ENCODE peak calls at places on chromosome X, in seven cellular contexts. One of them, this sample, is unnamed.
A peak's percentile ranks its signal among the peaks of the same experiment; 100 is the strongest.

GRCh38 chrX:45165726-45166125 is 35.0 kb downstream of the DIPK2B start:
- DNase-seq in GM23338: no peak
- DNase-seq in HCT116: no peak
- DNase-seq in neural progenitor cell: no peak
- DNase-seq in PC-3: no peak
- DNase-seq in GM23248: no peak
- DNase-seq in hepatocyte: no peak
- DNase-seq in this sample: no peak

GRCh38 chrX:134741801-134742200 is 83.5 kb upstream of the PLAC1 start:
- DNase-seq in neural progenitor cell: no peak
- DNase-seq in GM23248: no peak
- DNase-seq in PC-3: no peak
- DNase-seq in HCT116: no peak
- DNase-seq in hepatocyte: no peak
- DNase-seq in GM23338: no peak
- DNase-seq in this sample: no peak

GRCh38 chrX:69095260-69095659 is 70.0 kb downstream of the PJA1 start:
- DNase-seq in PC-3: no peak
- DNase-seq in GM23248: no peak
- DNase-seq in GM23338: no peak
- DNase-seq in hepatocyte: no peak
- DNase-seq in HCT116: no peak
- DNase-seq in neural progenitor cell: no peak
- DNase-seq in this sample: no peak

GRCh38 chrX:1466232-1466661 is 13.5 kb upstream of the ASMTL start:
- DNase-seq in HCT116: no peak
- DNase-seq in PC-3: no peak
- DNase-seq in GM23338: no peak
- DNase-seq in GM23248: no peak
- DNase-seq in hepatocyte: no peak
- DNase-seq in neural progenitor cell: no peak
- DNase-seq in this sample: no peak

GRCh38 chrX:154513662-154514204 is 2.3 kb downstream of the FAM3A start:
- DNase-seq in GM23248: no peak
- DNase-seq in PC-3: no peak
- DNase-seq in hepatocyte: no peak
- DNase-seq in HCT116: no peak
- DNase-seq in GM23338: no peak
- DNase-seq in neural progenitor cell: no peak
- DNase-seq in this sample: no peak

GRCh38 chrX:154525606-154526490 is 9.8 kb upstream of the FAM3A start:
- DNase-seq in GM23248: no peak
- DNase-seq in HCT116: no peak
- DNase-seq in neural progenitor cell: no peak
- DNase-seq in GM23338: no peak
- DNase-seq in hepatocyte: no peak
- DNase-seq in PC-3: peak; percentile 57
- DNase-seq in this sample: no peak

GRCh38 chrX:40304115-40304514 is 206.4 kb upstream of the BCOR start:
- DNase-seq in PC-3: no peak
- DNase-seq in hepatocyte: no peak
- DNase-seq in neural progenitor cell: no peak
- DNase-seq in HCT116: no peak
- DNase-seq in GM23248: no peak
- DNase-seq in GM23338: no peak
- DNase-seq in this sample: no peak

GRCh38 chrX:76183289-76184057 is 10.6 kb downstream of the PBDC1 start:
- DNase-seq in GM23248: peak; percentile 13
- DNase-seq in HCT116: no peak
- DNase-seq in hepatocyte: peak; percentile 19
- DNase-seq in GM23338: no peak
- DNase-seq in PC-3: peak; percentile 6
- DNase-seq in neural progenitor cell: no peak
- DNase-seq in this sample: no peak

GRCh38 chrX:48703642-48704481 is 7.3 kb downstream of the SUV39H1 start:
- DNase-seq in GM23248: peak; percentile 57
- DNase-seq in neural progenitor cell: no peak
- DNase-seq in hepatocyte: no peak
- DNase-seq in HCT116: no peak
- DNase-seq in PC-3: peak; percentile 90
- DNase-seq in GM23338: no peak
- DNase-seq in this sample: no peak

GRCh38 chrX:103517246-103517645 is 2.0 kb downstream of the RAB40A start:
- DNase-seq in GM23248: peak; percentile 58
- DNase-seq in HCT116: no peak
- DNase-seq in GM23338: no peak
- DNase-seq in neural progenitor cell: no peak
- DNase-seq in hepatocyte: no peak
- DNase-seq in PC-3: no peak
- DNase-seq in this sample: no peak

GRCh38 chrX:18394477-18394876 is 30.9 kb upstream of the CDKL5 start:
- DNase-seq in PC-3: no peak
- DNase-seq in GM23248: no peak
- DNase-seq in HCT116: no peak
- DNase-seq in GM23338: no peak
- DNase-seq in neural progenitor cell: no peak
- DNase-seq in hepatocyte: no peak
- DNase-seq in this sample: no peak

GRCh38 chrX:13851996-13852695 is 35.3 kb upstream of the GPM6B start:
- DNase-seq in PC-3: peak; percentile 56
- DNase-seq in hepatocyte: no peak
- DNase-seq in GM23248: no peak
- DNase-seq in HCT116: no peak
- DNase-seq in neural progenitor cell: no peak
- DNase-seq in GM23338: no peak
- DNase-seq in this sample: peak; percentile 20

GRCh38 chrX:103774070-103774642 is 2.5 kb upstream of the PLP1 start:
- DNase-seq in hepatocyte: peak; percentile 27
- DNase-seq in PC-3: peak; percentile 72
- DNase-seq in GM23248: peak; percentile 75
- DNase-seq in GM23338: peak; percentile 17
- DNase-seq in neural progenitor cell: peak; percentile 62
- DNase-seq in HCT116: peak; percentile 8
- DNase-seq in this sample: peak; percentile 10

GRCh38 chrX:49205443-49205842 is 5.5 kb upstream of the SYP start:
- DNase-seq in PC-3: no peak
- DNase-seq in GM23248: no peak
- DNase-seq in GM23338: no peak
- DNase-seq in neural progenitor cell: no peak
- DNase-seq in HCT116: no peak
- DNase-seq in hepatocyte: no peak
- DNase-seq in this sample: no peak

GRCh38 chrX:147351644-147352043 is 537.1 kb upstream of the CXorf51A start:
- DNase-seq in hepatocyte: no peak
- DNase-seq in GM23338: no peak
- DNase-seq in PC-3: no peak
- DNase-seq in HCT116: no peak
- DNase-seq in neural progenitor cell: no peak
- DNase-seq in GM23248: no peak
- DNase-seq in this sample: peak; percentile 89

GRCh38 chrX:134161162-134161561 is 75.8 kb upstream of the CCDC160 start:
- DNase-seq in PC-3: no peak
- DNase-seq in HCT116: no peak
- DNase-seq in GM23338: no peak
- DNase-seq in GM23248: no peak
- DNase-seq in neural progenitor cell: no peak
- DNase-seq in hepatocyte: no peak
- DNase-seq in this sample: no peak

GRCh38 chrX:53321216-53321942 is 40.0 kb upstream of the IQSEC2 start:
- DNase-seq in PC-3: no peak
- DNase-seq in hepatocyte: peak; percentile 26
- DNase-seq in GM23338: peak; percentile 22
- DNase-seq in HCT116: no peak
- DNase-seq in neural progenitor cell: peak; percentile 35
- DNase-seq in GM23248: peak; percentile 42
- DNase-seq in this sample: no peak

GRCh38 chrX:14779589-14779988 is 93.3 kb downstream of the FANCB start:
- DNase-seq in HCT116: no peak
- DNase-seq in hepatocyte: no peak
- DNase-seq in PC-3: peak; percentile 7
- DNase-seq in GM23248: no peak
- DNase-seq in GM23338: no peak
- DNase-seq in neural progenitor cell: no peak
- DNase-seq in this sample: no peak

GRCh38 chrX:44872319-44872816 is 620 bp upstream of the KDM6A start:
- DNase-seq in PC-3: peak; percentile 24
- DNase-seq in GM23338: peak; percentile 41
- DNase-seq in HCT116: no peak
- DNase-seq in neural progenitor cell: no peak
- DNase-seq in hepatocyte: peak; percentile 62
- DNase-seq in GM23248: peak; percentile 59
- DNase-seq in this sample: no peak

GRCh38 chrX:41332408-41332987 is 1.5 kb upstream of the DDX3X start:
- DNase-seq in GM23248: peak; percentile 56
- DNase-seq in HCT116: no peak
- DNase-seq in hepatocyte: peak; percentile 37
- DNase-seq in neural progenitor cell: no peak
- DNase-seq in GM23338: peak; percentile 24
- DNase-seq in PC-3: no peak
- DNase-seq in this sample: peak; percentile 23

GRCh38 chrX:153649915-153650782 is 3.1 kb downstream of the DUSP9 start:
- DNase-seq in GM23248: no peak
- DNase-seq in GM23338: no peak
- DNase-seq in neural progenitor cell: no peak
- DNase-seq in HCT116: no peak
- DNase-seq in hepatocyte: no peak
- DNase-seq in PC-3: no peak
- DNase-seq in this sample: no peak

GRCh38 chrX:80174925-80175574 is 160.5 kb downstream of the TBX22 start:
- DNase-seq in HCT116: no peak
- DNase-seq in hepatocyte: peak; percentile 12
- DNase-seq in PC-3: peak; percentile 68
- DNase-seq in GM23338: no peak
- DNase-seq in GM23248: no peak
- DNase-seq in neural progenitor cell: no peak
- DNase-seq in this sample: no peak

GRCh38 chrX:19744231-19744630 is 143.2 kb downstream of the SH3KBP1 start:
- DNase-seq in PC-3: no peak
- DNase-seq in GM23338: no peak
- DNase-seq in hepatocyte: no peak
- DNase-seq in neural progenitor cell: no peak
- DNase-seq in GM23248: no peak
- DNase-seq in HCT116: no peak
- DNase-seq in this sample: no peak

GRCh38 chrX:19739683-19740082 is 147.7 kb downstream of the SH3KBP1 start:
- DNase-seq in GM23248: peak; percentile 82
- DNase-seq in neural progenitor cell: peak; percentile 63
- DNase-seq in PC-3: peak; percentile 86
- DNase-seq in hepatocyte: peak; percentile 54
- DNase-seq in HCT116: peak; percentile 32
- DNase-seq in GM23338: peak; percentile 67
- DNase-seq in this sample: peak; percentile 16

GRCh38 chrX:19746919-19747671 is 140.3 kb downstream of the SH3KBP1 start:
- DNase-seq in GM23248: no peak
- DNase-seq in neural progenitor cell: peak; percentile 18
- DNase-seq in HCT116: no peak
- DNase-seq in GM23338: peak; percentile 26
- DNase-seq in hepatocyte: no peak
- DNase-seq in PC-3: no peak
- DNase-seq in this sample: no peak

GRCh38 chrX:19740744-19741143 is 146.7 kb downstream of the SH3KBP1 start:
- DNase-seq in HCT116: no peak
- DNase-seq in GM23338: no peak
- DNase-seq in PC-3: peak; percentile 46
- DNase-seq in neural progenitor cell: no peak
- DNase-seq in hepatocyte: peak; percentile 7
- DNase-seq in GM23248: no peak
- DNase-seq in this sample: no peak

GRCh38 chrX:19743386-19743785 is 144.0 kb downstream of the SH3KBP1 start:
- DNase-seq in HCT116: no peak
- DNase-seq in GM23338: no peak
- DNase-seq in PC-3: no peak
- DNase-seq in neural progenitor cell: no peak
- DNase-seq in GM23248: no peak
- DNase-seq in hepatocyte: no peak
- DNase-seq in this sample: peak; percentile 83
- H3K4me1 ChIP-seq in HCT116: no peaks in the 10 kb centered on the region
- H3K4me1 ChIP-seq in GM23338: no peaks in the 10 kb centered on the region
- H3K4me1 ChIP-seq in PC-3: peaks cover 3% of the 10 kb centered on the region
- H3K4me1 ChIP-seq in neural progenitor cell: peaks cover 5% of the 10 kb centered on the region
- H3K4me1 ChIP-seq in GM23248: no peaks in the 10 kb centered on the region
- H3K4me1 ChIP-seq in hepatocyte: no peaks in the 10 kb centered on the region
- H3K4me1 ChIP-seq in this sample: peaks cover 41% of the 10 kb centered on the region

DNA sequence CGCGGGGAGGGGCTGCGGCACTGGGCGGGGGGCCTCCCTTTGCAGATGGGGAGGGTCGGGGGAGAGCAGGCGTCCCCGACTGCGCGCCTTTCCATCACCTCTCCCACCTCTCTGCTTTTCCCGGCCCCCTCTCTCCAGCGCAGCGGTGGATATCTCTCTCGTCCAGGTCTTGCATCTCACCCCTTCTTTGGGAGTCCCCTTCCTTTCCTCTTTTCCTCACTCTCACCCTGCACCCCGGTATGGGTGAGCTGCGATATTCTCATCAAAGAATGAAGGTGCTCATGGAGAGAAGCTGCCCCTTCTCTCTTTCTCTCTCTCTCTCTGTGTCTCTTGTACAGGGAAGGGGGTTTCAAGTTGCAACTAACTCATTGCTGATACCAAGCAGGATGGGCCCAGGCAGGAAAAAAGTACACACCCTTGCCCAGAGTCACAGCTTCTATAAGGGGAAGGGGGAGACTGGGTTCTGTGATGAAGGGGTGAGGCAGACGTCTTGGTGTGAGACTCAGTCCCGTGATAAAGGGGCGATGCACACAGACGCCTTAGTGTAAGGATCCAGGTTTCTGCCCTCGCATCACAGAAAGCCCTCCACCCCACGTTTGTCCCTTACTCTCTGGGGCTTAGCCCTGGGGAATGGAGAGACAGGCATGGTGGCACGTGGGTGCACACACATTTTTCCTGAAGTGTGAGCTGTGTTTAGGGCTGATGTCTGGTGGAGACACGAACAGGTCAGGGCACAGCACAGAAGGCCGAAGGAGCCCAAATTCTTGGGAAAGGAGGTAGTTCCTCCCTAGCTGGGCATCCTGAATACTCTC is 84.1 kb upstream of the DHRSX start:
- DNase-seq in hepatocyte: no peak
- DNase-seq in GM23338: peak; percentile 46
- DNase-seq in HCT116: no peak
- DNase-seq in neural progenitor cell: peak; percentile 19
- DNase-seq in PC-3: no peak
- DNase-seq in GM23248: no peak
- DNase-seq in this sample: no peak
- TF ChIP-seq EZH2 in hepatocyte: peak; percentile 20
- TF ChIP-seq EZH2 in GM23338: no peak
- TF ChIP-seq EZH2 in HCT116: no peak
- TF ChIP-seq EZH2 in neural progenitor cell: no peak
- TF ChIP-seq EZH2 in PC-3: no peak
- TF ChIP-seq EZH2 in GM23248: peak; percentile 48
- TF ChIP-seq EZH2 in this sample: no peak

GRCh38 chrX:4550018-4550417 is 836.6 kb upstream of the PRKX start:
- DNase-seq in hepatocyte: peak; percentile 16
- DNase-seq in HCT116: no peak
- DNase-seq in PC-3: peak; percentile 47
- DNase-seq in GM23248: no peak
- DNase-seq in neural progenitor cell: no peak
- DNase-seq in GM23338: peak; percentile 40
- DNase-seq in this sample: no peak

GRCh38 chrX:4547218-4547836 is 833.9 kb upstream of the PRKX start:
- DNase-seq in neural progenitor cell: peak; percentile 68
- DNase-seq in PC-3: peak; percentile 77
- DNase-seq in GM23248: peak; percentile 21
- DNase-seq in GM23338: peak; percentile 47
- DNase-seq in HCT116: peak; percentile 16
- DNase-seq in hepatocyte: peak; percentile 74
- DNase-seq in this sample: peak; percentile 38
- TF ChIP-seq EZH2phosphoT487 in neural progenitor cell: no peak
- TF ChIP-seq EZH2phosphoT487 in PC-3: no peak
- TF ChIP-seq EZH2phosphoT487 in GM23248: no peak
- TF ChIP-seq EZH2phosphoT487 in GM23338: no peak
- TF ChIP-seq EZH2phosphoT487 in HCT116: no peak
- TF ChIP-seq EZH2phosphoT487 in hepatocyte: no peak
- TF ChIP-seq EZH2phosphoT487 in this sample: no peak

GRCh38 chrX:124208675-124209074 is 123.8 kb upstream of the TEX13D start:
- DNase-seq in PC-3: no peak
- DNase-seq in GM23338: no peak
- DNase-seq in hepatocyte: no peak
- DNase-seq in HCT116: no peak
- DNase-seq in GM23248: no peak
- DNase-seq in neural progenitor cell: no peak
- DNase-seq in this sample: no peak
- H3K4me1 ChIP-seq in PC-3: peaks cover 22% of the 10 kb centered on the region
- H3K4me1 ChIP-seq in GM23338: no peaks in the 10 kb centered on the region
- H3K4me1 ChIP-seq in hepatocyte: no peaks in the 10 kb centered on the region
- H3K4me1 ChIP-seq in HCT116: no peaks in the 10 kb centered on the region
- H3K4me1 ChIP-seq in GM23248: no peaks in the 10 kb centered on the region
- H3K4me1 ChIP-seq in neural progenitor cell: no peaks in the 10 kb centered on the region
- H3K4me1 ChIP-seq in this sample: peaks cover 10% of the 10 kb centered on the region